ENCODE peak calls at places on chromosomes 5 and 9, in five cellular contexts. L is GM23338, I is SK-N-SH, M is GM12878, Y is HepG2. B is an unnamed sample.

GRCh38 chr9:120841930-120842684 is 615 bp downstream of the PSMD5 start:
- DNase-seq in I (no peak), L (peak; percentile 29), M (no peak), Y (no peak), B (no peak)

GRCh38 chr9:126496781-126497667 is 116.7 kb upstream of the LMX1B start:
- DNase-seq in L (no peak), Y (no peak), M (no peak), I (no peak), B (no peak)

GRCh38 chr5:40071870-40072269 is 607.8 kb upstream of the PTGER4 start:
- DNase-seq in Y (no peak), L (no peak), I (no peak), M (no peak), B (no peak)

GRCh38 chr5:147310059-147310704 is 75.4 kb downstream of the STK32A start:
- DNase-seq in M (no peak), Y (no peak), L (peak; percentile 33), I (peak; percentile 7), B (peak; percentile 54)

GRCh38 chr5:91477408-91477807 is 94.3 kb upstream of the ARRDC3 start:
- DNase-seq in I (no peak), M (no peak), Y (no peak), L (no peak), B (no peak)

GRCh38 chr5:2739360-2740050 is 12.0 kb downstream of the IRX2 start:
- DNase-seq in L (peak; percentile 52), M (no peak), Y (no peak), I (no peak), B (no peak)

GRCh38 chr5:115439042-115439441 is 105.5 kb downstream of the FEM1C start:
- DNase-seq in M (no peak), I (no peak), Y (no peak), L (no peak), B (no peak)

GRCh38 chr9:84373975-84374374 is 33.4 kb upstream of the SLC28A3 start:
- DNase-seq in M (no peak), Y (no peak), I (no peak), L (no peak), B (peak; percentile 52)

GRCh38 chr5:33271606-33272005 is 169.2 kb upstream of the TARS1 start:
- DNase-seq in I (no peak), M (no peak), L (no peak), Y (no peak), B (no peak)

GRCh38 chr5:146877783-146878470 is 630 bp downstream of the PPP2R2B start:
- DNase-seq in I (peak; percentile 79), Y (no peak), L (peak; percentile 76), M (no peak), B (no peak)

GRCh38 chr5:39759696-39760095 is 334.9 kb upstream of the DAB2 start:
- DNase-seq in Y (no peak), M (no peak), I (no peak), L (no peak), B (peak; percentile 7)

GRCh38 chr5:43312076-43312620 is 1.1 kb downstream of the HMGCS1 start:
- DNase-seq in I (no peak), M (no peak), Y (no peak), L (no peak), B (no peak)

GRCh38 chr5:176776141-176776865 is 34.1 kb upstream of the UNC5A start:
- DNase-seq in I (no peak), Y (no peak), L (no peak), M (no peak), B (no peak)

GRCh38 chr5:66945389-66946349 is 250.9 kb downstream of the CD180 start:
- DNase-seq in I (no peak), M (no peak), Y (no peak), L (no peak), B (no peak)

GRCh38 chr5:91787718-91788117 is 404.6 kb upstream of the ARRDC3 start:
- DNase-seq in I (no peak), Y (no peak), M (no peak), L (no peak), B (no peak)

GRCh38 chr9:112020680-112021596 is 124.3 kb downstream of the UGCG start:
- DNase-seq in I (no peak), L (no peak), Y (peak; percentile 13), M (peak; percentile 80), B (no peak)

GRCh38 chr9:127723450-127723849 is 7.6 kb downstream of the TTC16 start:
- DNase-seq in Y (no peak), I (no peak), L (no peak), M (no peak), B (no peak)

GRCh38 chr5:178388381-178389030 is 155.9 kb upstream of the PHYKPL start:
- DNase-seq in Y (no peak), L (no peak), M (no peak), I (peak; percentile 20), B (peak; percentile 79)

GRCh38 chr5:132557425-132557805 is 638 bp downstream of the RAD50 start:
- DNase-seq in L (peak; percentile 69), Y (peak; percentile 82), M (peak; percentile 19), I (peak; percentile 26), B (peak; percentile 32)

GRCh38 chr9:75903785-75904360 is 13.4 kb downstream of the PCSK5 start:
- DNase-seq in I (no peak), M (no peak), L (no peak), Y (no peak), B (no peak)

GRCh38 chr9:77847626-77848025 is 184.0 kb downstream of the GNAQ start:
- DNase-seq in Y (no peak), M (no peak), L (no peak), I (no peak), B (no peak)

GRCh38 chr9:4324513-4324912 is 24.6 kb upstream of the GLIS3 start:
- DNase-seq in I (no peak), M (no peak), Y (no peak), L (no peak), B (no peak)

DNA sequence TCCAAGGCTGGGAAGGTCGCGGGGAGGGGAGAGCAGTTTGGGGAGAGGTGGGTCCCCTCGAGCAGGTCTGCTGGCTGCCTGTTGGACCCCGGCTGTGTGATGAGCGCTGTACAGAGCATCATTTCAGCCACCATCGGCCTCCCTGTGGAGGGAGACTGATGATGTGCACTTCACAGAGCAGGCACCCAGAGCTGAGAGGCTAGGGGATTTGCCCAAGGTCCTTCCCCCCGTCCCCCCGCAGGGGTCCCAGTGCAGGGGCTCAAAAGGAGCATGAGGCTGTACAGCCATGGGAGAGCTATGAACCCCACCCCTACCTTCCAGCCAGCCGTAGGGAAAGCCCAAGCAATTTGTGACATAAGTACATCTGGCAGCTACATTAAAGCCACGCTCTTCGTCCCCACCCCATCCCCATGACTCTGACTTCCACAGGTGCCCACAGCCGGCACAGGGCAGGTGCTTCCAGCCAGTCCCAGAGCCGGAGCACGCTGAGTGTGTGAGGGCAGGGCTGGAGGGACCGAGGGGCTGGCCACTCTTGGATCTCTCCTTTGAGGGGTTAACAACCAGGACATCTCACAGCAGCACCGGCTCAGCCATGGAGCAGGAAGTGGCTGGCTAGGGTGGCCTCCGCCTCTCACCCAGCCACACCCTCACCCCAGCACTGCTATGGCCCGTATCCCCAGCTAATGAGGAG is 2.3 kb upstream of the FAM78A start:
- DNase-seq in Y (no peak), M (no peak), I (no peak), L (no peak), B (no peak)
- H3K4me3 ChIP-seq in Y (peak overlapping the region; percentile 3), M (no peak overlapping the region), I (no peak overlapping the region), L (peak overlapping the region; percentile 73), B (peak overlapping the region; percentile 63)

GRCh38 chr9:93673844-93674334 is 97.5 kb downstream of the PHF2 start:
- DNase-seq in M (no peak), I (peak; percentile 15), L (no peak), Y (no peak), B (no peak)

GRCh38 chr9:93674580-93675335 is 98.4 kb downstream of the PHF2 start:
- DNase-seq in Y (no peak), L (no peak), M (no peak), I (peak; percentile 9), B (no peak)

GRCh38 chr9:93675336-93676150 is 99.2 kb downstream of the PHF2 start:
- DNase-seq in M (no peak), Y (no peak), I (peak; percentile 18), L (no peak), B (no peak)

GRCh38 chr9:93672622-93673270 is 96.4 kb downstream of the PHF2 start:
- DNase-seq in Y (no peak), M (no peak), I (peak; percentile 24), L (no peak), B (no peak)

DNA sequence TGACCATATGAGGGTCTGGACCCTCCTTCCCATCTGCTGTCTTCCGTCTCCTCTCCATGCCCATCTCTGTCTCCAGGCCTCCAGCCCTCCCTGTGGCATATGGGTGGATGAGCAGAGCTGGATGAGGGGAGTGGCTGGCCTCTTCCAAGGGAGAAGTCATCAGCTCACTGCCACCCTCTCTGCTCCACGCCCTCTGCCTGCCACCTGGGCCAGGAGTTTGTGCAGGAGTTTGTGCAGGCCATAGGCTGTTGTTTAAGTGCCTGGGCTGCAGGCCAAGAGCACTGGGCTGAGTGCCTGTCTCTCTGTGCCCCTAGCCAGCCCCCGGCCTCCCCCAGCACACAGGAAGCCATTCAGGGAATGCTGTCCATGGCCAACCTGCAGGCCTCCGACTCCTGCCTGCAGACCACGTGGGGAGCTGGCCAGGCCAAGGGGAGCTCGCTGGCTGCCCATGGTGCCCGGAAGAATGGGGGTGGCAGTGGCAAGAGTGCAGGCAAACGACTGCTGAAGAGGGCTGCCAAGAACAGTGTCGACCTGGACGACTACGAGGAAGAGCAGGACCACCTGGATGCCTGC is 97.0 kb downstream of the PHF2 start:
- DNase-seq in M (no peak), Y (no peak), L (no peak), I (peak; percentile 35), B (no peak)
- TF ChIP-seq REST in M (no peak), Y (no peak), L (no peak), I (no peak), B (no peak)

DNA sequence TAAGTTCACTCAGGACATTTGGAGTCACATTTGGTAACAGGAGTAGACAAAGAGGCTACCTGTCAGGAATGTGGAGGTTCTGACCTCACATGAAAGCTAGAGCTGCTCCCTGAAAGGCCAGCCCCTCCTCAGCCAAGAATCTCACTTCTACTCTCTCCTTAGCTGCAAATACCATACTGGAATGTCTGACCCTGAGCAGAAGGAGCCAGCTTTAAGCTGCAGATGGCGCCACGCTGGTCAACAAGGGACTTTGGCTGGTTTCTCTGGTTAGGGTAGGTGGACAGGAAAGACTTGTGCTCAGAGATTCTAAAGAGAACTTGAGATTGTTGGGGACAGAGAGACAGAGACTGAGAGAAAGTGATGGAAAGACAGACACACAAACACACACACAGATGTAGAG is 21.9 kb downstream of the ASTN2 start:
- DNase-seq in Y (no peak), I (no peak), L (peak; percentile 84), M (no peak), B (no peak)
- TF ChIP-seq CTCF in Y (no peak), I (no peak), L (peak; percentile 68), M (no peak), B (no peak)

DNA sequence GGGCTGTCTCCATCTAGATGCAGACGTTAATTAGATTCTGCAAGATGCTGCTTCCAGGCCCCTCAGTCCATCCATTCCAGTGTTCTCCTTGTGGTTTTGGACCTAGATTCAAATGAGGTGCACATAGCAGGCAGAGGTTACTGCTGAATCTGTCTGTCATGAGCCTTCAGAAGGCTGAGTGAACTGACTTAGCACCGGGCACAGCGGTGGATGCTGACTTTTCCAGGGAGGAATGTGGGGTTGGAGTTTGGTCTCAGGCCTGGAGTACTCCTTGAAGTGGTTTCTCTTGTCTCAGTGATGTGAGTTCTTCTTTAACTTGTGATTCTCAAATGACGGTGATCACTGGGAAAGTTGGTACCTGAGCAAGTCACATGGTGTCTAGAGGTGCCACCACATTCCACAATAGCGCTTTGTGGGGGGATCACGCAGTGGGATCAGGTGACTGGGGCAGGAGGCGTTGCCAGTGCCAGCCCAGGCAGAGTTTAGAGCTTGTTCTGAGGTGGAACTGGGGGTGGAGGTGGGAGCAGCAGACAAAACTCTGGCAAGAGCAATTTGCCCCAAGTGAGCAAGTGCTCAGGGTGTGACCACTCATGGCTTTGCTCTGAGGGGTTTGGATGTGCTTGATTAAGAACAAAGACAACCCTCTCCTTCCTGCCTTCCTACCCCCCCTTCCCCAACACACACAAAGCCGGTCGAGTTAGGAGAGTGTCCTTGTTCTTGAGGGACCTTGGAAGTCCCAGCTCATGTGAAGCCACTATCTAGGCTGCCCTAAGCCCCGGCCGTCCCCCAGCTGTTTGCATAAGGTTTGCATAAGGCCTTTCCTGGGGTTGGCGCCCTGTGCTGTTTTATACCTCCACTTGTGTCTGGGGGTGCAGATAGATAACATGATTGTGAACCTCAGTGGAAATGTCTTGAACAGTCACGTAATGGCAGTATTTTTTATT is 25.1 kb downstream of the JADE2 start:
- DNase-seq in M (no peak), L (no peak), I (no peak), Y (no peak), B (no peak)
- H3K4me3 ChIP-seq in M (peak overlapping the region; percentile 24), L (no peak overlapping the region), I (no peak overlapping the region), Y (no peak overlapping the region), B (no peak overlapping the region)